ENCODE peak calls at places on chromosomes 11 and 22, in five cellular contexts. S, H, K, Z and Y are unnamed samples.

GRCh38 chr11:78365381-78365792 is 52.2 kb downstream of the GAB2 start:
- DNase-seq in H (no peak), Z (no peak), S (peak), K (no peak), Y (peak)

GRCh38 chr11:33893711-33894401 is 2.0 kb upstream of the LMO2 start:
- DNase-seq in H (peak), S (no peak), K (no peak), Z (peak), Y (no peak)

GRCh38 chr22:19383292-19383691 is 48.2 kb downstream of the HIRA start:
- DNase-seq in K (no peak), Z (no peak), H (no peak), S (no peak), Y (no peak)

GRCh38 chr22:35183917-35184316 is 73.4 kb upstream of the HMGXB4 start:
- DNase-seq in S (no peak), K (no peak), H (no peak), Z (no peak), Y (no peak)

GRCh38 chr11:97454988-97455387 is 1065.2 kb downstream of the JRKL start:
- DNase-seq in Z (no peak), H (no peak), S (no peak), K (no peak), Y (peak)

GRCh38 chr11:41459602-41460405 is at the start of gene LRRC4C:
- DNase-seq in Z (no peak), H (no peak), K (no peak), S (no peak), Y (no peak)

GRCh38 chr22:27576815-27577564 is 224.6 kb downstream of the MN1 start:
- DNase-seq in Z (no peak), S (no peak), H (no peak), K (no peak), Y (no peak)

GRCh38 chr22:42855726-42856125 is 1.3 kb downstream of the ARFGAP3 start:
- DNase-seq in S (no peak), Z (no peak), H (no peak), K (no peak), Y (no peak)

GRCh38 chr11:22828373-22828772 is 1.2 kb downstream of the SVIP start:
- DNase-seq in K (no peak), S (no peak), Z (no peak), H (no peak), Y (peak)

GRCh38 chr11:131977231-131977630 is 606.8 kb downstream of the NTM start:
- DNase-seq in K (no peak), Z (no peak), S (no peak), H (no peak), Y (no peak)

GRCh38 chr11:6116638-6117037 is 9.2 kb downstream of the OR56B4 start:
- DNase-seq in Z (no peak), S (no peak), K (no peak), H (no peak), Y (no peak)

GRCh38 chr11:65941720-65942310 is 3.5 kb upstream of the TSGA10IP start:
- DNase-seq in H (no peak), K (no peak), Z (no peak), S (no peak), Y (no peak)

GRCh38 chr11:93908689-93909088 is 58.3 kb upstream of the VSTM5 start:
- DNase-seq in H (no peak), K (no peak), Z (no peak), S (no peak), Y (no peak)

GRCh38 chr11:133692371-133692770 is 152.9 kb downstream of the SPATA19 start:
- DNase-seq in S (no peak), H (no peak), Z (no peak), K (no peak), Y (no peak)

GRCh38 chr11:16097543-16097942 is 258.8 kb downstream of the SOX6 start:
- DNase-seq in Z (no peak), K (no peak), S (no peak), H (no peak), Y (peak)

GRCh38 chr11:94147433-94147845 is 18.8 kb downstream of the PANX1 start:
- DNase-seq in S (no peak), Z (no peak), K (no peak), H (no peak), Y (no peak)

GRCh38 chr11:45366839-45367238 is 80.7 kb upstream of the SYT13 start:
- DNase-seq in Z (no peak), S (no peak), H (no peak), K (no peak), Y (no peak)

GRCh38 chr11:111978028-111978771 is 41.1 kb downstream of the DIXDC1 start:
- DNase-seq in Z (no peak), H (no peak), K (peak), S (peak), Y (no peak)

GRCh38 chr11:126231725-126232459 is 20.3 kb downstream of the FAM118B start:
- DNase-seq in K (no peak), Z (no peak), H (no peak), S (no peak), Y (no peak)

GRCh38 chr11:64025205-64025604 is 10.5 kb upstream of the FLRT1 start:
- DNase-seq in S (peak), H (no peak), K (no peak), Z (no peak), Y (no peak)

GRCh38 chr11:2300936-2301630 is 635 bp downstream of the C11orf21 start:
- DNase-seq in Z (no peak), K (no peak), H (no peak), S (no peak), Y (no peak)

GRCh38 chr22:20243545-20244249 is 24.4 kb downstream of the RTN4R start:
- DNase-seq in S (no peak), K (peak), H (no peak), Z (peak), Y (peak)

GRCh38 chr11:45692808-45693453 is 27.5 kb upstream of the CHST1 start:
- DNase-seq in K (no peak), S (no peak), H (no peak), Z (no peak), Y (no peak)

GRCh38 chr22:19599626-19600243 is 75.5 kb upstream of the CLDN5 start:
- DNase-seq in S (no peak), H (no peak), Z (no peak), K (no peak), Y (peak)

GRCh38 chr22:25012743-25013142 is 60.2 kb downstream of the KIAA1671 start:
- DNase-seq in K (no peak), H (no peak), S (no peak), Z (no peak), Y (no peak)